ENCODE peak calls at places on chromosomes 5 and 9, in six cellular contexts. One of them, this sample, is unnamed.

GRCh38 chr5:2751592-2752021 is at the start of gene IRX2:
- DNase-seq in left ventricle myocardium inferior: peak
- DNase-seq in fibroblast of pulmonary artery: peak
- DNase-seq in OCI-LY7: no peak
- DNase-seq in H9: peak
- DNase-seq in AG04450: no peak
- DNase-seq in this sample: peak

GRCh38 chr5:24923400-24923799 is 278.6 kb upstream of the CDH10 start:
- DNase-seq in left ventricle myocardium inferior: no peak
- DNase-seq in fibroblast of pulmonary artery: no peak
- DNase-seq in OCI-LY7: no peak
- DNase-seq in H9: no peak
- DNase-seq in AG04450: no peak
- DNase-seq in this sample: no peak

GRCh38 chr5:132099073-132099748 is 25.6 kb downstream of the CSF2 start:
- DNase-seq in left ventricle myocardium inferior: no peak
- DNase-seq in fibroblast of pulmonary artery: no peak
- DNase-seq in OCI-LY7: no peak
- DNase-seq in H9: no peak
- DNase-seq in AG04450: no peak
- DNase-seq in this sample: no peak

GRCh38 chr5:149697001-149697400 is 33.1 kb upstream of the PPARGC1B start:
- DNase-seq in left ventricle myocardium inferior: no peak
- DNase-seq in fibroblast of pulmonary artery: peak
- DNase-seq in OCI-LY7: no peak
- DNase-seq in H9: no peak
- DNase-seq in AG04450: no peak
- DNase-seq in this sample: no peak

GRCh38 chr5:61256474-61256873 is 75.6 kb upstream of the ZSWIM6 start:
- DNase-seq in left ventricle myocardium inferior: peak
- DNase-seq in fibroblast of pulmonary artery: peak
- DNase-seq in OCI-LY7: no peak
- DNase-seq in H9: no peak
- DNase-seq in AG04450: no peak
- DNase-seq in this sample: no peak

GRCh38 chr9:69949396-69949795 is 94.3 kb upstream of the MAMDC2 start:
- DNase-seq in left ventricle myocardium inferior: no peak
- DNase-seq in fibroblast of pulmonary artery: peak
- DNase-seq in OCI-LY7: no peak
- DNase-seq in H9: no peak
- DNase-seq in AG04450: no peak
- DNase-seq in this sample: no peak

GRCh38 chr5:172868924-172869565 is 35.0 kb downstream of the ERGIC1 start:
- DNase-seq in left ventricle myocardium inferior: peak
- DNase-seq in fibroblast of pulmonary artery: peak
- DNase-seq in OCI-LY7: no peak
- DNase-seq in H9: no peak
- DNase-seq in AG04450: no peak
- DNase-seq in this sample: no peak

GRCh38 chr9:87714819-87715218 is 11.1 kb upstream of the CTSL start:
- DNase-seq in left ventricle myocardium inferior: no peak
- DNase-seq in fibroblast of pulmonary artery: peak
- DNase-seq in OCI-LY7: no peak
- DNase-seq in H9: no peak
- DNase-seq in AG04450: peak
- DNase-seq in this sample: no peak

GRCh38 chr5:140345919-140346347 is 470 bp downstream of the HBEGF start:
- DNase-seq in left ventricle myocardium inferior: peak
- DNase-seq in fibroblast of pulmonary artery: peak
- DNase-seq in OCI-LY7: peak
- DNase-seq in H9: peak
- DNase-seq in AG04450: no peak
- DNase-seq in this sample: peak

GRCh38 chr5:1930880-1931589 is 48.3 kb upstream of the IRX4 start:
- DNase-seq in left ventricle myocardium inferior: peak
- DNase-seq in fibroblast of pulmonary artery: no peak
- DNase-seq in OCI-LY7: no peak
- DNase-seq in H9: peak
- DNase-seq in AG04450: no peak
- DNase-seq in this sample: peak

GRCh38 chr5:77560677-77561263 is 68.7 kb upstream of the WDR41 start:
- DNase-seq in left ventricle myocardium inferior: no peak
- DNase-seq in fibroblast of pulmonary artery: peak
- DNase-seq in OCI-LY7: peak
- DNase-seq in H9: no peak
- DNase-seq in AG04450: peak
- DNase-seq in this sample: no peak

GRCh38 chr9:130718576-130718975 is 25.0 kb downstream of the EXOSC2 start:
- DNase-seq in left ventricle myocardium inferior: no peak
- DNase-seq in fibroblast of pulmonary artery: no peak
- DNase-seq in OCI-LY7: no peak
- DNase-seq in H9: no peak
- DNase-seq in AG04450: no peak
- DNase-seq in this sample: no peak

GRCh38 chr9:70407081-70407503 is 7.4 kb downstream of the KLF9 start:
- DNase-seq in left ventricle myocardium inferior: no peak
- DNase-seq in fibroblast of pulmonary artery: peak
- DNase-seq in OCI-LY7: no peak
- DNase-seq in H9: no peak
- DNase-seq in AG04450: peak
- DNase-seq in this sample: no peak

GRCh38 chr5:65012411-65012972 is 243.8 kb downstream of the CWC27 start:
- DNase-seq in left ventricle myocardium inferior: no peak
- DNase-seq in fibroblast of pulmonary artery: no peak
- DNase-seq in OCI-LY7: no peak
- DNase-seq in H9: no peak
- DNase-seq in AG04450: no peak
- DNase-seq in this sample: no peak

GRCh38 chr9:130193531-130194405 is 21.6 kb downstream of the NCS1 start:
- DNase-seq in left ventricle myocardium inferior: no peak
- DNase-seq in fibroblast of pulmonary artery: no peak
- DNase-seq in OCI-LY7: no peak
- DNase-seq in H9: no peak
- DNase-seq in AG04450: no peak
- DNase-seq in this sample: no peak

GRCh38 chr5:159708090-159708489 is 208.2 kb upstream of the ADRA1B start:
- DNase-seq in left ventricle myocardium inferior: no peak
- DNase-seq in fibroblast of pulmonary artery: no peak
- DNase-seq in OCI-LY7: no peak
- DNase-seq in H9: no peak
- DNase-seq in AG04450: no peak
- DNase-seq in this sample: no peak

GRCh38 chr5:151195622-151196021 is 28.3 kb downstream of the CCDC69 start:
- DNase-seq in left ventricle myocardium inferior: no peak
- DNase-seq in fibroblast of pulmonary artery: peak
- DNase-seq in OCI-LY7: no peak
- DNase-seq in H9: no peak
- DNase-seq in AG04450: no peak
- DNase-seq in this sample: no peak

DNA sequence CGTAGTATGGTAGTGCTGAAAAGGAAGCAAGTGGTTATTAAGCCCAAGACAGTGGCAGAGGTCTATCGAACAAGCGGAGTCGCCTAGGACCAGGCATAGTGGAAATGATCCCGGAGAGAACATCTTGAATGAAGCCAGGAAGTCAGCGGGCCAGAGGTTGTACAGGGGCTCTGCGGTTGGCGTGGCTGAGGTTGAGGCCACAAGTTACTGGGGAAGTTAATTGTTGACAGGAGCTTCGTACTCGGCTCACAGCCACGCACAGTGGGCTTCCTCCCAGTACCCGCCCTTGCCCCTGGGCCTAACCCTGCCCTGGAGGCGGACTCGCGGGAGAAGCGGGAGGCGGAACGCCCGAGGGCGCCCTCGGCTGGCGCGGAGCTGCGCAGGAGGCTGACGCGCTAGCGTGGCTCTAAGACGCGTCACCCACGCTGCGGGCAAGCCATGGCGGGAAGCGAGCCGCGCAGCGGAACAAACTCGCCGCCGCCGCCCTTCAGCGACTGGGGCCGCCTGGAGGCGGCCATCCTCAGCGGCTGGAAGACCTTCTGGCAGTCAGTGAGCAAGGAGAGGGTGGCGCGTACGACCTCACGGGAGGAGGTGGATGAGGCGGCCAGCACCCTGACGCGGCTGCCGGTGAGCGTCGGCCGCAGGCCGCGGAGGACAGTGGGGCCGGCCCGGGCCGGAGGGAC is at the start of gene FBXO4:
- DNase-seq in left ventricle myocardium inferior: peak
- DNase-seq in fibroblast of pulmonary artery: peak
- DNase-seq in OCI-LY7: no peak
- DNase-seq in H9: peak
- DNase-seq in AG04450: peak
- DNase-seq in this sample: peak
- TF ChIP-seq CTCF in left ventricle myocardium inferior: peak
- TF ChIP-seq CTCF in fibroblast of pulmonary artery: peak
- TF ChIP-seq CTCF in OCI-LY7: no peak
- TF ChIP-seq CTCF in H9: peak
- TF ChIP-seq CTCF in AG04450: peak
- TF ChIP-seq CTCF in this sample: no peak

DNA sequence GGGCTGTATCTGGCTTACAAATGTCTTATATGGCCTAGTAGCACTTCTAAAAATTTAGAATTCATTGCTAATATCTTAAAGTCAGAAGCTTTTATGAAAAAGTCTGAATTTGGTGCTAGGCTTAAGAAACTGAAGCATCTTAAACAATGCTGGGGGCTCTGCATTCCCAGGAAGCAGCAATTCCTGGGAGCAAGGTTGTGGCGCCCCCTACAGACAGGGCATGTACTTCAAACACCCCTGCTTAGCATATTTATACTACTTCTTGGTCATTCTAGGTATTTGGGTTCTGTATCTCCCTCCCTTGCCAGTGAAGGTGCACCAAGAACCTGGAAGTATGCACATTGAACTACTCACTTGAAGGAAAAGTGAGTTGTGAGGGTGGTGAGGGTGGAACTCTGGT is 64.6 kb upstream of the GRIA1 start:
- DNase-seq in left ventricle myocardium inferior: no peak
- DNase-seq in fibroblast of pulmonary artery: no peak
- DNase-seq in OCI-LY7: peak
- DNase-seq in H9: peak
- DNase-seq in AG04450: no peak
- DNase-seq in this sample: no peak
- TF ChIP-seq CTCF in left ventricle myocardium inferior: no peak
- TF ChIP-seq CTCF in fibroblast of pulmonary artery: peak
- TF ChIP-seq CTCF in OCI-LY7: peak
- TF ChIP-seq CTCF in H9: peak
- TF ChIP-seq CTCF in AG04450: no peak
- TF ChIP-seq CTCF in this sample: peak

DNA sequence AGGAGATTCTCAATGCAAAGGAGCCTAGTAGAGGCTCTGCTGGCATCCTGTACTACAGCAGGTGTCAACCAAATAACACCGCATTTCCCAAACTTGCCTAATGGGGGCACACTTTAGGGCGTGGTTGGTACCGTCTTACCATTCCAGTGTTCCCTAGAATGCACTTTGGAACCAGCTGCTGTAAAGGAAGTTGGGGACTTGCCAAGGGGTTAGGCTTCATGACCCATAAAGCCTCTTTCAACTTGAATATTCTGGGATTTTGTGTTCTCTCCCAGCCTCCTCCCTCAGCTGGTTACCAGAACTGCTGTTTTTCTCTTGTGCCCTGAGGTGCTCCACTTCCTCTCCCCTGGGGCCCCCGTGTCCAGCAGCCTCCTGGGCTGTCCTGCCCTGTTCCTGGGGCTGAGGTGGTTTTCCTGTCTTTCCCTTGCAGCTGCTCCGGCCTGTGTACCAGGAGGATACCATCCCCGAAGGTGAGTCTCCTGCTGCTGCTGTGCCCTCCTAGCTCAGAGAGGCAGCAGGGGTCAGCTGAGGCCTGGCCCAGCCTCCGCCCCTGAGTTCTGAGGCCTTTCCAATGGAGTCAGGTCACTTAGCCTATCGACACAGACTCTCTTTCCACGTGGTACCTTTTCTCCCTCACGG is 44.7 kb downstream of the RGS3 start:
- DNase-seq in left ventricle myocardium inferior: no peak
- DNase-seq in fibroblast of pulmonary artery: peak
- DNase-seq in OCI-LY7: no peak
- DNase-seq in H9: peak
- DNase-seq in AG04450: no peak
- DNase-seq in this sample: no peak
- TF ChIP-seq CTCF in left ventricle myocardium inferior: no peak
- TF ChIP-seq CTCF in fibroblast of pulmonary artery: peak
- TF ChIP-seq CTCF in OCI-LY7: peak
- TF ChIP-seq CTCF in H9: peak
- TF ChIP-seq CTCF in AG04450: no peak
- TF ChIP-seq CTCF in this sample: no peak

GRCh38 chr9:133573791-133574515 is 35.2 kb downstream of the FAM163B start:
- DNase-seq in left ventricle myocardium inferior: no peak
- DNase-seq in fibroblast of pulmonary artery: no peak
- DNase-seq in OCI-LY7: no peak
- DNase-seq in H9: no peak
- DNase-seq in AG04450: no peak
- DNase-seq in this sample: no peak
- TF ChIP-seq CTCF in left ventricle myocardium inferior: no peak
- TF ChIP-seq CTCF in fibroblast of pulmonary artery: no peak
- TF ChIP-seq CTCF in OCI-LY7: no peak
- TF ChIP-seq CTCF in H9: no peak
- TF ChIP-seq CTCF in AG04450: no peak
- TF ChIP-seq CTCF in this sample: no peak

GRCh38 chr9:76023715-76024195 is 133.3 kb downstream of the PCSK5 start:
- DNase-seq in left ventricle myocardium inferior: no peak
- DNase-seq in fibroblast of pulmonary artery: peak
- DNase-seq in OCI-LY7: no peak
- DNase-seq in H9: no peak
- DNase-seq in AG04450: no peak
- DNase-seq in this sample: no peak
- TF ChIP-seq CTCF in left ventricle myocardium inferior: no peak
- TF ChIP-seq CTCF in fibroblast of pulmonary artery: no peak
- TF ChIP-seq CTCF in OCI-LY7: no peak
- TF ChIP-seq CTCF in H9: no peak
- TF ChIP-seq CTCF in AG04450: no peak
- TF ChIP-seq CTCF in this sample: no peak

GRCh38 chr9:96620832-96621269 is 1.2 kb upstream of the CDC14B start:
- DNase-seq in left ventricle myocardium inferior: no peak
- DNase-seq in fibroblast of pulmonary artery: no peak
- DNase-seq in OCI-LY7: peak
- DNase-seq in H9: peak
- DNase-seq in AG04450: no peak
- DNase-seq in this sample: no peak
- TF ChIP-seq CTCF in left ventricle myocardium inferior: no peak
- TF ChIP-seq CTCF in fibroblast of pulmonary artery: peak
- TF ChIP-seq CTCF in OCI-LY7: no peak
- TF ChIP-seq CTCF in H9: peak
- TF ChIP-seq CTCF in AG04450: no peak
- TF ChIP-seq CTCF in this sample: no peak

GRCh38 chr9:297104-297794 is 82.6 kb downstream of the DOCK8 start:
- DNase-seq in left ventricle myocardium inferior: no peak
- DNase-seq in fibroblast of pulmonary artery: no peak
- DNase-seq in OCI-LY7: peak
- DNase-seq in H9: no peak
- DNase-seq in AG04450: no peak
- DNase-seq in this sample: no peak

GRCh38 chr9:289121-289520 is 74.5 kb downstream of the DOCK8 start:
- DNase-seq in left ventricle myocardium inferior: no peak
- DNase-seq in fibroblast of pulmonary artery: no peak
- DNase-seq in OCI-LY7: no peak
- DNase-seq in H9: no peak
- DNase-seq in AG04450: no peak
- DNase-seq in this sample: no peak

GRCh38 chr9:297795-298119 is 83.1 kb downstream of the DOCK8 start:
- DNase-seq in left ventricle myocardium inferior: no peak
- DNase-seq in fibroblast of pulmonary artery: no peak
- DNase-seq in OCI-LY7: no peak
- DNase-seq in H9: no peak
- DNase-seq in AG04450: no peak
- DNase-seq in this sample: no peak

GRCh38 chr9:292915-293314 is 78.2 kb downstream of the DOCK8 start:
- DNase-seq in left ventricle myocardium inferior: no peak
- DNase-seq in fibroblast of pulmonary artery: no peak
- DNase-seq in OCI-LY7: no peak
- DNase-seq in H9: no peak
- DNase-seq in AG04450: no peak
- DNase-seq in this sample: no peak
- TF ChIP-seq CTCF in left ventricle myocardium inferior: no peak
- TF ChIP-seq CTCF in fibroblast of pulmonary artery: no peak
- TF ChIP-seq CTCF in OCI-LY7: no peak
- TF ChIP-seq CTCF in H9: peak
- TF ChIP-seq CTCF in AG04450: no peak
- TF ChIP-seq CTCF in this sample: no peak

This sample was measured in mesothelial cell of epicardium.